ENCODE peak calls at places on chromosome 2, in five cellular contexts. One of them, this sample, is unnamed.

GRCh38 chr2:66729391-66729790 is 294.5 kb downstream of the MEIS1 start:
- DNase-seq in head of caudate nucleus: no peak
- DNase-seq in GOT3: no peak
- DNase-seq in AG08396: no peak
- DNase-seq in fibroblast of pulmonary artery: peak; percentile 27
- DNase-seq in this sample: no peak

GRCh38 chr2:2646312-2647051 is 315.4 kb upstream of the MYT1L start:
- DNase-seq in GOT3: no peak
- DNase-seq in AG08396: no peak
- DNase-seq in head of caudate nucleus: peak; percentile 90
- DNase-seq in fibroblast of pulmonary artery: no peak
- DNase-seq in this sample: no peak

GRCh38 chr2:176140520-176141317 is 10.6 kb upstream of the HOXD4 start:
- DNase-seq in GOT3: peak; percentile 50
- DNase-seq in head of caudate nucleus: peak; percentile 68
- DNase-seq in AG08396: peak; percentile 94
- DNase-seq in fibroblast of pulmonary artery: peak; percentile 62
- DNase-seq in this sample: peak; percentile 73

GRCh38 chr2:96538487-96539214 is 2.1 kb downstream of the ARID5A start:
- DNase-seq in fibroblast of pulmonary artery: no peak
- DNase-seq in head of caudate nucleus: peak; percentile 84
- DNase-seq in AG08396: no peak
- DNase-seq in GOT3: no peak
- DNase-seq in this sample: peak; percentile 85

GRCh38 chr2:120885311-120885710 is 149.6 kb downstream of the GLI2 start:
- DNase-seq in AG08396: no peak
- DNase-seq in head of caudate nucleus: no peak
- DNase-seq in GOT3: no peak
- DNase-seq in fibroblast of pulmonary artery: no peak
- DNase-seq in this sample: no peak

GRCh38 chr2:127308586-127309138 is 14.7 kb upstream of the ERCC3 start:
- DNase-seq in fibroblast of pulmonary artery: no peak
- DNase-seq in head of caudate nucleus: no peak
- DNase-seq in GOT3: no peak
- DNase-seq in AG08396: no peak
- DNase-seq in this sample: no peak

GRCh38 chr2:196242131-196242620 is 70.8 kb upstream of the STK17B start:
- DNase-seq in head of caudate nucleus: no peak
- DNase-seq in fibroblast of pulmonary artery: no peak
- DNase-seq in GOT3: no peak
- DNase-seq in AG08396: no peak
- DNase-seq in this sample: peak; percentile 58

GRCh38 chr2:112542974-112543760 is 902 bp downstream of the POLR1B start:
- DNase-seq in AG08396: no peak
- DNase-seq in fibroblast of pulmonary artery: peak; percentile 10
- DNase-seq in GOT3: no peak
- DNase-seq in head of caudate nucleus: peak; percentile 30
- DNase-seq in this sample: peak; percentile 17

GRCh38 chr2:240586919-240587800 is 626 bp downstream of the CAPN10 start:
- DNase-seq in AG08396: peak; percentile 53
- DNase-seq in GOT3: no peak
- DNase-seq in fibroblast of pulmonary artery: no peak
- DNase-seq in head of caudate nucleus: peak; percentile 39
- DNase-seq in this sample: no peak

GRCh38 chr2:152506843-152507242 is 171.9 kb downstream of the FMNL2 start:
- DNase-seq in AG08396: no peak
- DNase-seq in fibroblast of pulmonary artery: peak; percentile 72
- DNase-seq in head of caudate nucleus: no peak
- DNase-seq in GOT3: no peak
- DNase-seq in this sample: peak; percentile 46

GRCh38 chr2:115481842-115482241 is 1039.4 kb downstream of the DPP10 start:
- DNase-seq in GOT3: no peak
- DNase-seq in fibroblast of pulmonary artery: no peak
- DNase-seq in head of caudate nucleus: no peak
- DNase-seq in AG08396: no peak
- DNase-seq in this sample: no peak

GRCh38 chr2:195330513-195330956 is 326.5 kb upstream of the SLC39A10 start:
- DNase-seq in fibroblast of pulmonary artery: no peak
- DNase-seq in head of caudate nucleus: no peak
- DNase-seq in AG08396: no peak
- DNase-seq in GOT3: no peak
- DNase-seq in this sample: no peak

GRCh38 chr2:233811087-233811486 is 33.0 kb downstream of the MROH2A start:
- DNase-seq in fibroblast of pulmonary artery: no peak
- DNase-seq in GOT3: no peak
- DNase-seq in head of caudate nucleus: no peak
- DNase-seq in AG08396: no peak
- DNase-seq in this sample: no peak

GRCh38 chr2:20631617-20632307 is 19.1 kb downstream of the HS1BP3 start:
- DNase-seq in AG08396: no peak
- DNase-seq in head of caudate nucleus: no peak
- DNase-seq in fibroblast of pulmonary artery: no peak
- DNase-seq in GOT3: no peak
- DNase-seq in this sample: no peak

GRCh38 chr2:32424739-32425138 is 67.9 kb downstream of the BIRC6 start:
- DNase-seq in GOT3: no peak
- DNase-seq in AG08396: no peak
- DNase-seq in head of caudate nucleus: no peak
- DNase-seq in fibroblast of pulmonary artery: no peak
- DNase-seq in this sample: no peak

GRCh38 chr2:198376677-198377076 is 572.3 kb downstream of the PLCL1 start:
- DNase-seq in AG08396: no peak
- DNase-seq in head of caudate nucleus: no peak
- DNase-seq in fibroblast of pulmonary artery: peak; percentile 3
- DNase-seq in GOT3: no peak
- DNase-seq in this sample: no peak

GRCh38 chr2:231708773-231709635 is 679 bp downstream of the PTMA start:
- DNase-seq in fibroblast of pulmonary artery: peak; percentile 38
- DNase-seq in GOT3: peak; percentile 77
- DNase-seq in AG08396: no peak
- DNase-seq in head of caudate nucleus: peak; percentile 74
- DNase-seq in this sample: no peak

GRCh38 chr2:164015328-164016123 is 279.7 kb upstream of the FIGN start:
- DNase-seq in fibroblast of pulmonary artery: peak; percentile 21
- DNase-seq in GOT3: no peak
- DNase-seq in head of caudate nucleus: no peak
- DNase-seq in AG08396: no peak
- DNase-seq in this sample: no peak

GRCh38 chr2:212538156-212539144 is at the start of gene ERBB4:
- DNase-seq in head of caudate nucleus: peak; percentile 42
- DNase-seq in fibroblast of pulmonary artery: no peak
- DNase-seq in AG08396: peak; percentile 8
- DNase-seq in GOT3: no peak
- DNase-seq in this sample: peak; percentile 30

GRCh38 chr2:216497808-216498366 is 757 bp upstream of the RPL37A start:
- DNase-seq in AG08396: no peak
- DNase-seq in head of caudate nucleus: no peak
- DNase-seq in fibroblast of pulmonary artery: peak; percentile 20
- DNase-seq in GOT3: no peak
- DNase-seq in this sample: no peak

GRCh38 chr2:207531024-207531411 is 1.3 kb downstream of the CREB1 start:
- DNase-seq in GOT3: no peak
- DNase-seq in fibroblast of pulmonary artery: no peak
- DNase-seq in head of caudate nucleus: no peak
- DNase-seq in AG08396: no peak
- DNase-seq in this sample: peak; percentile 34

GRCh38 chr2:197613509-197613987 is 61.8 kb downstream of the RFTN2 start:
- DNase-seq in fibroblast of pulmonary artery: peak; percentile 76
- DNase-seq in head of caudate nucleus: no peak
- DNase-seq in GOT3: no peak
- DNase-seq in AG08396: no peak
- DNase-seq in this sample: peak; percentile 59

GRCh38 chr2:34423301-34423700 is 824.2 kb upstream of the FAM98A start:
- DNase-seq in GOT3: no peak
- DNase-seq in head of caudate nucleus: no peak
- DNase-seq in fibroblast of pulmonary artery: no peak
- DNase-seq in AG08396: no peak
- DNase-seq in this sample: no peak

GRCh38 chr2:95165371-95166064 is at the start of gene ZNF2:
- DNase-seq in head of caudate nucleus: peak; percentile 99
- DNase-seq in GOT3: peak; percentile 81
- DNase-seq in AG08396: peak; percentile 99
- DNase-seq in fibroblast of pulmonary artery: peak; percentile 99
- DNase-seq in this sample: peak; percentile 98